ENCODE peak calls at places on chromosomes 5 and 9, in ten cellular contexts. P, O, L, U, S, V, W, F, C and H are unnamed samples. For H3K27me3, the result is how much of the 10 kb centered on the place peaks cover.

GRCh38 chr5:139966856-139967255 is 76.2 kb downstream of the NRG2 start:
- DNase-seq in P (no peak), O (no peak), L (no peak), U (no peak), S (no peak), V (peak), W (no peak), F (no peak), C (peak), H (no peak)

GRCh38 chr9:129333961-129334743 is 156.1 kb upstream of the IER5L start:
- DNase-seq in P (peak), O (peak), L (peak), U (peak), S (peak), V (peak), W (peak), F (no peak), C (peak), H (peak)

GRCh38 chr5:149324639-149325038 is 20.7 kb upstream of the GRPEL2 start:
- DNase-seq in P (no peak), O (no peak), L (no peak), U (no peak), S (no peak), V (no peak), W (no peak), F (no peak), C (no peak), H (no peak)

GRCh38 chr5:151019331-151019730 is 1.1 kb upstream of the GPX3 start:
- DNase-seq in P (no peak), O (no peak), L (no peak), U (no peak), S (no peak), V (no peak), W (no peak), F (no peak), C (no peak), H (no peak)

GRCh38 chr5:32559411-32559810 is 25.9 kb upstream of the SUB1 start:
- DNase-seq in P (no peak), O (no peak), L (no peak), U (no peak), S (no peak), V (no peak), W (no peak), F (no peak), C (no peak), H (no peak)

GRCh38 chr5:167447466-167447865 is 844.0 kb upstream of the WWC1 start:
- DNase-seq in P (peak), O (no peak), L (no peak), U (no peak), S (no peak), V (no peak), W (no peak), F (no peak), C (no peak), H (no peak)

GRCh38 chr5:126403156-126403555 is 20.1 kb upstream of the GRAMD2B start:
- DNase-seq in P (no peak), O (no peak), L (no peak), U (no peak), S (no peak), V (no peak), W (no peak), F (no peak), C (no peak), H (no peak)

GRCh38 chr9:128244443-128245226 is 31.2 kb downstream of the GOLGA2 start:
- DNase-seq in P (peak), O (peak), L (no peak), U (peak), S (no peak), V (peak), W (no peak), F (no peak), C (peak), H (peak)

GRCh38 chr9:138068601-138069035 is 191.0 kb downstream of the CACNA1B start:
- DNase-seq in P (no peak), O (no peak), L (no peak), U (no peak), S (no peak), V (peak), W (no peak), F (no peak), C (no peak), H (peak)

GRCh38 chr9:34744295-34745221 is 34.6 kb upstream of the CCL21 start:
- DNase-seq in P (peak), O (no peak), L (peak), U (no peak), S (no peak), V (peak), W (no peak), F (no peak), C (no peak), H (peak)

GRCh38 chr9:34741628-34742027 is 31.7 kb upstream of the CCL21 start:
- DNase-seq in P (no peak), O (no peak), L (no peak), U (no peak), S (no peak), V (no peak), W (no peak), F (no peak), C (no peak), H (no peak)

GRCh38 chr9:34746526-34746925 is 36.6 kb upstream of the CCL21 start:
- DNase-seq in P (no peak), O (no peak), L (no peak), U (no peak), S (no peak), V (no peak), W (no peak), F (no peak), C (no peak), H (no peak)

GRCh38 chr9:34737677-34738260 is 27.8 kb upstream of the CCL21 start:
- DNase-seq in P (no peak), O (no peak), L (no peak), U (no peak), S (no peak), V (no peak), W (no peak), F (no peak), C (no peak), H (no peak)

GRCh38 chr9:34742710-34743109 is 32.8 kb upstream of the CCL21 start:
- DNase-seq in P (no peak), O (no peak), L (no peak), U (no peak), S (no peak), V (no peak), W (no peak), F (no peak), C (no peak), H (no peak)
- H3K27ac ChIP-seq in P (no peak), O (no peak), L (no peak), U (no peak), S (no peak), V (no peak), W (no peak), F (no peak), C (no peak), H (no peak)

GRCh38 chr5:72195581-72195980 is 88.3 kb downstream of the MAP1B start:
- DNase-seq in P (no peak), O (no peak), L (no peak), U (no peak), S (no peak), V (no peak), W (no peak), F (no peak), C (no peak), H (no peak)
- H3K27me3 ChIP-seq in P (under half), O (under half), L (under half), U (under half), S (under half), V (under half), W (under half), F (under half), C (under half), H (under half)

DNA sequence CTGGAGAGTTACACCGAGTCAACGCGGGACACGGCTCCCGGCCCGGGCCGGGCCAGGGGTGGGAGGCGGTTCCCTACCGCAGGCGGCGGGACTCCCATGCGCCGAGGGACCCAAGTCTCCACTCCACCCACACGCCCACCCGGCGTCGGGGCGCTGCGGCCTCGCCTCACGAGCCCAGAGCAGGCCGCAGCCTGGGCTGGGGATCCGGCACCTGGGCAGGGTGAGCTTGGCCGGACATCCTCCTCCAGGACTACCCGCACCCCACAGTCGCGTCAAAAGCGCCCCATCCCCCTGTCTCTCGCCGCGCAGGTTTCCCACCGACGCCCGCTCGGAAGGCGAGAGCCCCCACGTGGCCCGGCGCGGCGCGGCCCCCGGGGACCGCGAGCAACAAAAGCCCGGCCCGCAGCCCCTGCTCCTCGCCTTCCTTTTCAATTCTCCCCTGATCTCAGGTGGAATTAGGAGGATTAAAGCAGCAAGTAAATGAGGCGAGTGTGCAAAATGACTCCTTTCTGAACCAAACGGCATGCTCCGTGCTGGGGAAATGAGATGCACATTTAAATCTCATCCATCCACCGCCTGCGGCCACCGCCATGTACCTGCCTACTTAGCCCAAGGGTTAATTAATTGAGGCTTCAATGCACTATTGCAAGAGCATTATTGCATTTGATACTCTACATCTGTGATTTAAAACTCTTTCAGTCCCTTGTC is 196.6 kb upstream of the TBCA start:
- DNase-seq in P (peak), O (no peak), L (no peak), U (no peak), S (no peak), V (no peak), W (no peak), F (no peak), C (no peak), H (peak)
- H3K27ac ChIP-seq in P (no peak), O (no peak), L (no peak), U (no peak), S (no peak), V (no peak), W (no peak), F (no peak), C (no peak), H (no peak)

DNA sequence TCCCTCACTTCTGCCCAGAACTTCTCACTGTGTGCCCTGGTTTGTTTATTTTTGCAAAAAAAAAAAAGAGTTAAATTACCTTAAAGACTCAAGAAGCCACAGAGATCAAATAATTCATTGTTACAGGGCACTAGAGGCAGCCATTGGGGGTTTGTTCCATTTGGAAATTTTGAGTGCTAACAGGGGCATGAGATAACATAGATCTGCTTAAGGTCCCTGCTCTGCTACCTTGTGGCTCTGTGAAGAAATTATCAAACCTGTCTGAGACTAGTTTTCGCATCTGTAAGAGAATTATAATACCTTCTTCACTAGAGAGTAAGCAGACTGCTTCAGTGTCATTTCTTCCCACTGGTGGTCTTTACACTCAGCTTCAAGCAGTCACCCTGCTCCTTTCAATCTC is 394 bp downstream of the TLR4 start:
- DNase-seq in P (no peak), O (no peak), L (no peak), U (no peak), S (no peak), V (no peak), W (no peak), F (no peak), C (no peak), H (no peak)
- H3K27me3 ChIP-seq in P (under half), O (under half), L (under half), U (under half), S (under half), V (under half), W (under half), F (under half), C (under half), H (under half)